ENCODE peak calls at places on chromosomes 7 and 10, in nine cellular contexts. S is right cardiac atrium, T is ovary, C is mammary epithelial cell, A is SJSA1, I is heart right ventricle, E is cardiac muscle cell, J is astrocyte, H is Peyer's patch. F is an unnamed sample. For H3K4me1 and H3K9me3, the result is how much of the 10 kb centered on the place peaks cover.

GRCh38 chr10:117007080-117007479 is 2.1 kb upstream of the SHTN1 start:
- DNase-seq in S (no peak), T (no peak), C (peak), A (no peak), I (no peak), E (no peak), J (peak), H (no peak), F (peak)

GRCh38 chr10:31867646-31868045 is 61.0 kb downstream of the ARHGAP12 start:
- DNase-seq in S (no peak), T (no peak), C (peak), A (no peak), I (no peak), E (no peak), J (no peak), H (no peak), F (peak)

GRCh38 chr10:15344876-15345285 is 26.2 kb downstream of the FAM171A1 start:
- DNase-seq in S (no peak), T (no peak), C (peak), A (no peak), I (peak), E (no peak), J (peak), H (no peak), F (no peak)

GRCh38 chr7:1562611-1563051 is 6.6 kb upstream of the TMEM184A start:
- DNase-seq in S (no peak), T (no peak), C (no peak), A (no peak), I (no peak), E (no peak), J (no peak), H (no peak), F (no peak)

GRCh38 chr7:122949186-122949585 is 46.3 kb downstream of the TAS2R16 start:
- DNase-seq in S (no peak), T (no peak), C (no peak), A (no peak), I (no peak), E (no peak), J (peak), H (no peak), F (no peak)

GRCh38 chr7:127897704-127898454 is 133.4 kb downstream of the LRRC4 start:
- DNase-seq in S (no peak), T (no peak), C (peak), A (no peak), I (no peak), E (no peak), J (peak), H (no peak), F (peak)

GRCh38 chr7:122719010-122719578 is 16.4 kb upstream of the RNF148 start:
- DNase-seq in S (no peak), T (no peak), C (no peak), A (no peak), I (no peak), E (no peak), J (no peak), H (no peak), F (no peak)

GRCh38 chr7:44308741-44309270 is 16.6 kb downstream of the CAMK2B start:
- DNase-seq in S (no peak), T (no peak), C (no peak), A (peak), I (no peak), E (no peak), J (no peak), H (no peak), F (no peak)

GRCh38 chr7:127251458-127252379 is 1.0 kb downstream of the GRM8 start:
- DNase-seq in S (peak), T (no peak), C (peak), A (no peak), I (no peak), E (peak), J (no peak), H (peak), F (peak)

GRCh38 chr7:154241988-154242387 is 189.8 kb downstream of the DPP6 start:
- DNase-seq in S (no peak), T (no peak), C (no peak), A (no peak), I (no peak), E (no peak), J (no peak), H (no peak), F (no peak)

GRCh38 chr7:127667017-127667670 is 15.2 kb downstream of the SND1 start:
- DNase-seq in S (no peak), T (no peak), C (peak), A (no peak), I (no peak), E (no peak), J (peak), H (no peak), F (peak)

GRCh38 chr10:21810582-21811244 is 192.8 kb downstream of the DNAJC1 start:
- DNase-seq in S (no peak), T (no peak), C (peak), A (no peak), I (no peak), E (no peak), J (peak), H (no peak), F (no peak)

GRCh38 chr10:101092742-101093386 is 31.1 kb downstream of the KAZALD1 start:
- DNase-seq in S (no peak), T (no peak), C (no peak), A (no peak), I (no peak), E (no peak), J (no peak), H (no peak), F (no peak)

GRCh38 chr7:5284304-5285281 is 1.9 kb downstream of the SLC29A4 start:
- DNase-seq in S (peak), T (peak), C (no peak), A (peak), I (no peak), E (peak), J (no peak), H (no peak), F (peak)

GRCh38 chr7:48813472-48813871 is 110.9 kb upstream of the CDC14C start:
- DNase-seq in S (no peak), T (no peak), C (no peak), A (no peak), I (no peak), E (peak), J (no peak), H (no peak), F (no peak)

GRCh38 chr7:32070406-32071360 is at the start of gene PDE1C:
- DNase-seq in S (peak), T (peak), C (peak), A (no peak), I (peak), E (peak), J (no peak), H (no peak), F (peak)

GRCh38 chr7:99975782-99976521 is at the start of gene AZGP1:
- DNase-seq in S (no peak), T (no peak), C (peak), A (no peak), I (peak), E (no peak), J (no peak), H (peak), F (no peak)

GRCh38 chr7:30321992-30322637 is 37.7 kb downstream of the ZNRF2 start:
- DNase-seq in S (no peak), T (no peak), C (peak), A (no peak), I (peak), E (no peak), J (no peak), H (no peak), F (peak)

GRCh38 chr10:84118395-84119006 is 20.8 kb upstream of the GHITM start:
- DNase-seq in S (no peak), T (no peak), C (peak), A (no peak), I (no peak), E (no peak), J (no peak), H (no peak), F (no peak)

GRCh38 chr10:35705671-35706070 is 63.6 kb upstream of the FZD8 start:
- DNase-seq in S (no peak), T (no peak), C (peak), A (no peak), I (no peak), E (no peak), J (no peak), H (no peak), F (no peak)

GRCh38 chr7:74027683-74028320 is at the start of gene ELN:
- DNase-seq in S (peak), T (peak), C (no peak), A (no peak), I (peak), E (no peak), J (peak), H (no peak), F (peak)
- H3K4me1 ChIP-seq in S (under half), T (under half), C (under half), A (under half), I (under half), E (under half), J (under half), H (under half), F (half or more)

GRCh38 chr7:64993901-64994300 is 3.1 kb upstream of the ZNF117 start:
- DNase-seq in S (no peak), T (no peak), C (peak), A (no peak), I (no peak), E (no peak), J (no peak), H (no peak), F (no peak)
- H3K9me3 ChIP-seq in S (under half), T (under half), C (half or more), A (under half), I (under half), E (under half), J (under half), H (under half), F (under half)

GRCh38 chr7:77430927-77431326 is 14.8 kb upstream of the GSAP start:
- DNase-seq in S (no peak), T (no peak), C (no peak), A (no peak), I (no peak), E (no peak), J (no peak), H (no peak), F (no peak)
- H3K4me1 ChIP-seq in S (under half), T (under half), C (under half), A (under half), I (under half), E (under half), J (under half), H (under half), F (under half)

GRCh38 chr10:131431541-131431940 is 120.0 kb upstream of the TCERG1L start:
- DNase-seq in S (no peak), T (no peak), C (no peak), A (no peak), I (no peak), E (no peak), J (no peak), H (no peak), F (no peak)

GRCh38 chr10:131429942-131430341 is 118.4 kb upstream of the TCERG1L start:
- DNase-seq in S (no peak), T (no peak), C (no peak), A (no peak), I (no peak), E (no peak), J (no peak), H (no peak), F (no peak)

GRCh38 chr10:131429141-131429540 is 117.6 kb upstream of the TCERG1L start:
- DNase-seq in S (no peak), T (no peak), C (no peak), A (no peak), I (no peak), E (no peak), J (no peak), H (no peak), F (no peak)

GRCh38 chr10:131431978-131432690 is 120.6 kb upstream of the TCERG1L start:
- DNase-seq in S (no peak), T (no peak), C (no peak), A (no peak), I (no peak), E (no peak), J (no peak), H (no peak), F (no peak)

DNA sequence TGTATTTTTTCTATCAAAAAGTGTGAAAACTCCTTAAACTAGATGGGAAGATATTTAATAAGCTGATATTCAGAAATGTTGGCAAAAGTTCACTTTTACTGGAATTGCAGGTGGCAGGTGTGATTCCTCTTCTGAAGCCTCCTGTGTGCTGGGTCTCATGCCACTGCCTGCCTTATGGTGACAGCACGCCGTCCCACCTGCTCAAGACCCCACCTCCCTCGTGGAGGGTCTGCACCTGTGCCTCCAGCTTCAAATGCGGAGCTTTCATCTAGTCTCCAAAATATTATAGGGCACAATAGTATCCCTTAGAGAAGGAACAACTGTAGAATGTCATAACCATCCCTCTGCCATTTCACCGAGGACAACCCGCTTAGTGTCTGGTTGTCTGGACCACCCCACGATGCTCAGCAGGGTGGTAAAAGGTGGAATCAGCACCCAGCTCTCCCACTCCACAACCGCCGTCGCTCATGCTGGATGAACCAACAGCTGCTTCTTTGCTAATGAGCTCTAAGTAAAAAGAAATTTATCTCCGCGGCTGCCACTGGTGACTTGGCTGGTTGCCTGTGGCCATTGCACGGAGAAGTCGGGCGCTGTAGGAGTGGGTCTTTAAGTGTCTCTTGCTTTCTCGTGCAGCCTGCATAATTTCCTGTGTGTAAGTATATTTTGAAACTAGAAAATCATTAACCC is 119.3 kb upstream of the TCERG1L start:
- DNase-seq in S (no peak), T (no peak), C (no peak), A (no peak), I (no peak), E (no peak), J (no peak), H (no peak), F (no peak)
- H3K9me3 ChIP-seq in S (under half), T (under half), C (under half), A (under half), I (under half), E (under half), J (under half), H (under half), F (under half)

GRCh38 chr10:27240212-27240890 is at the start of gene ACBD5:
- DNase-seq in S (peak), T (peak), C (peak), A (peak), I (peak), E (peak), J (peak), H (peak), F (peak)

GRCh38 chr10:27241640-27242472 is 1.3 kb upstream of the ACBD5 start:
- DNase-seq in S (peak), T (peak), C (peak), A (peak), I (peak), E (peak), J (peak), H (peak), F (peak)

GRCh38 chr10:27242473-27242950 is 1.9 kb upstream of the ACBD5 start:
- DNase-seq in S (no peak), T (no peak), C (no peak), A (no peak), I (no peak), E (no peak), J (no peak), H (no peak), F (no peak)

GRCh38 chr10:27242951-27243551 is 2.5 kb upstream of the ACBD5 start:
- DNase-seq in S (peak), T (peak), C (peak), A (no peak), I (peak), E (peak), J (peak), H (peak), F (peak)

DNA sequence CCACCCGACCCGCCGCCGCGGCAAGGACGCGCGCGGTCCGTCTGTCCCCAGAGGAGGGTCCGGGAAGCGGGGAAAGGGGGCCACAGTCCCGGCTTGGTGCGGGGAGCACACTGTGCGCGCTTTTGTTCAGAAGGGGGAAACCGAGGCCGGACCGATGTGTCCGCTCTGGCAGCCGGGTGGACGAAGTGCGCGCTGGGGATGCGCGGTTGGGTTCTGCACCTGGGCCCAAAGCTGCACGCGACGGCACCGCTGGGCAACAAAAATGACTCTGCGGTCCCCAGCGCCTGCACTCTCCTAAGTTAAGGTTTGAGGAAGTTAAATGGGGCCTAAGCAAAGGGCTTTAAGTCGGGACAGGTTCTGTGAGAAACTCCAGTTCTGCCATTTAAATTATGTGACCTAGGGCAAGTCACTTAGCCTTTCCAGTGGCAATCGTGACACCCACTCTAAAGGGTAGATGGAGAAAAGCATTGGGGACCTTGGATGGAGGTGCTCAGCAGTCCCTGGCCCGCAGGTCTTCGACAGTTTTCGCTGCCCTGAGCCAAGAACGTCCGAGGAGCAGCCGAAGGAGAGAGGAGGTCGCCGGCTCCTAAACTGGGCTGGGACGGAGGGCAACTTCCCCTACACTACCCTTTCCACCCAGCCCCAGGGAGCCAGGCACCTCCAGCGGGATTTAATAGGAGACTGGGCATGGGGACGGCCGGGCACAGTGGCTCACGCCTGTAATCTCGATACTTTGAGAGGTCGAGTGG is 468 bp upstream of the ACBD5 start:
- DNase-seq in S (peak), T (peak), C (peak), A (no peak), I (no peak), E (peak), J (peak), H (no peak), F (peak)
- H3K4me1 ChIP-seq in S (under half), T (under half), C (under half), A (under half), I (under half), E (under half), J (under half), H (under half), F (under half)

F was measured in adipocyte.